ENCODE peak calls at places on chromosomes 13 and 19, in nine cellular contexts. Y is tibial artery, B is left ventricle myocardium inferior, J is body of pancreas, R is PC-3, F is heart right ventricle, E is right atrium auricular region, Z is upper lobe of right lung, X is adrenal gland. U is an unnamed sample.

GRCh38 chr13:31920301-31920818 is 111.2 kb upstream of the FRY start:
- DNase-seq in J (no peak), R (no peak), Z (no peak), F (no peak), B (no peak), X (no peak), E (no peak), Y (no peak), U (no peak)

GRCh38 chr19:9720541-9720940 is 45.6 kb upstream of the ZNF562 start:
- DNase-seq in J (no peak), X (no peak), F (no peak), E (no peak), R (no peak), B (no peak), Z (no peak), Y (no peak), U (no peak)

GRCh38 chr19:29819986-29820385 is 8.2 kb downstream of the CCNE1 start:
- DNase-seq in R (peak), Y (no peak), B (no peak), X (no peak), J (no peak), F (no peak), E (no peak), Z (no peak), U (no peak)

GRCh38 chr13:104315606-104316005 is 1249.4 kb upstream of the SLC10A2 start:
- DNase-seq in Y (no peak), F (no peak), E (no peak), X (no peak), B (no peak), Z (no peak), J (no peak), R (peak), U (peak)

GRCh38 chr13:25727250-25727649 is 324.6 kb downstream of the SHISA2 start:
- DNase-seq in F (no peak), X (no peak), J (peak), Y (no peak), R (peak), Z (peak), E (no peak), B (no peak), U (no peak)

GRCh38 chr13:71218960-71219359 is 648.0 kb downstream of the DACH1 start:
- DNase-seq in B (no peak), R (peak), J (no peak), X (no peak), F (no peak), Z (no peak), E (no peak), Y (no peak), U (no peak)

GRCh38 chr13:95516021-95516420 is 36.5 kb upstream of the CLDN10 start:
- DNase-seq in E (no peak), Y (no peak), R (no peak), B (no peak), F (no peak), Z (no peak), J (no peak), X (no peak), U (no peak)

GRCh38 chr19:40578442-40578908 is 1.8 kb downstream of the SHKBP1 start:
- DNase-seq in Y (no peak), J (no peak), R (peak), B (no peak), Z (no peak), X (no peak), F (peak), E (no peak), U (no peak)

GRCh38 chr19:2636897-2637683 is 65.4 kb downstream of the GNG7 start:
- DNase-seq in Y (no peak), Z (peak), R (peak), E (no peak), J (peak), X (peak), F (peak), B (peak), U (peak)

GRCh38 chr13:40617801-40618356 is 48.6 kb downstream of the FOXO1 start:
- DNase-seq in Y (no peak), J (no peak), F (no peak), E (no peak), X (peak), Z (peak), B (no peak), R (no peak), U (no peak)

GRCh38 chr13:111313911-111314425 is 6.5 kb upstream of the TEX29 start:
- DNase-seq in J (no peak), R (no peak), F (no peak), X (no peak), Z (no peak), E (no peak), B (no peak), Y (no peak), U (no peak)

GRCh38 chr13:35475131-35475959 is 1.1 kb downstream of the MAB21L1 start:
- DNase-seq in R (no peak), E (no peak), X (peak), J (no peak), Y (peak), B (no peak), Z (no peak), F (peak), U (no peak)

GRCh38 chr13:113927661-113928581 is 46.0 kb downstream of the C13orf46 start:
- DNase-seq in X (no peak), E (no peak), R (no peak), J (peak), Z (peak), B (peak), Y (peak), F (peak), U (no peak)

GRCh38 chr19:12788682-12789097 is 2.6 kb upstream of the JUNB start:
- DNase-seq in R (peak), E (peak), F (peak), B (peak), Z (peak), Y (peak), J (peak), X (peak), U (peak)

GRCh38 chr13:48727252-48728011 is 73.7 kb downstream of the CYSLTR2 start:
- DNase-seq in J (no peak), X (no peak), F (peak), B (peak), E (no peak), Z (no peak), R (no peak), Y (no peak), U (no peak)

GRCh38 chr13:49454388-49455015 is 10.4 kb downstream of the SETDB2 start:
- DNase-seq in J (no peak), F (no peak), Z (no peak), Y (no peak), E (no peak), B (no peak), R (no peak), X (no peak), U (no peak)

GRCh38 chr13:40539954-40540706 is 126.3 kb downstream of the FOXO1 start:
- DNase-seq in B (no peak), Y (no peak), X (peak), F (no peak), R (peak), J (no peak), E (no peak), Z (no peak), U (peak)

GRCh38 chr19:13902993-13903555 is 2.8 kb downstream of the BRME1 start:
- DNase-seq in Y (no peak), J (no peak), R (peak), E (no peak), Z (no peak), X (no peak), F (no peak), B (no peak), U (no peak)

GRCh38 chr19:40445945-40446784 is 2.0 kb upstream of the SERTAD3 start:
- DNase-seq in X (no peak), Z (no peak), E (no peak), J (no peak), F (no peak), B (no peak), R (peak), Y (no peak), U (peak)

GRCh38 chr19:38635483-38636399 is 11.7 kb upstream of the ACTN4 start:
- DNase-seq in E (no peak), Z (no peak), F (no peak), B (no peak), J (no peak), Y (no peak), R (no peak), X (no peak), U (no peak)

GRCh38 chr19:2982983-2983350 is 5.6 kb downstream of the TLE6 start:
- DNase-seq in E (peak), X (peak), B (peak), F (peak), R (peak), Z (peak), J (peak), Y (peak), U (peak)

GRCh38 chr19:50741179-50741933 is 18.2 kb downstream of the CLEC11A start:
- DNase-seq in B (no peak), E (no peak), Z (no peak), F (no peak), R (no peak), Y (no peak), X (no peak), J (no peak), U (no peak)

GRCh38 chr13:72463561-72463960 is 263.9 kb downstream of the MZT1 start:
- DNase-seq in J (no peak), R (no peak), X (no peak), F (peak), Z (no peak), E (no peak), B (no peak), Y (no peak), U (no peak)

GRCh38 chr13:102779426-102780159 is 6.0 kb upstream of the TEX30 start:
- DNase-seq in R (no peak), Z (no peak), X (no peak), F (no peak), E (no peak), Y (no peak), B (no peak), J (no peak), U (no peak)

GRCh38 chr13:21849323-21849722 is 178.4 kb downstream of the FGF9 start:
- DNase-seq in B (no peak), J (peak), E (no peak), Z (no peak), F (no peak), X (peak), Y (no peak), R (peak), U (peak)

GRCh38 chr13:50912851-50913250 is 3.3 kb downstream of the RNASEH2B start:
- DNase-seq in Z (no peak), X (no peak), B (no peak), R (no peak), F (no peak), J (no peak), E (no peak), Y (no peak), U (no peak)

GRCh38 chr13:76474356-76474755 is 411.8 kb downstream of the KCTD12 start:
- DNase-seq in Z (no peak), B (no peak), J (no peak), E (no peak), R (no peak), Y (no peak), X (no peak), F (no peak), U (no peak)

GRCh38 chr13:92355213-92355612 is 871.4 kb upstream of the GPC6 start:
- DNase-seq in R (peak), E (no peak), B (no peak), X (no peak), Y (no peak), Z (no peak), J (no peak), F (no peak), U (no peak)

GRCh38 chr19:37519890-37520289 is 13.2 kb downstream of the ZNF793 start:
- DNase-seq in E (no peak), B (no peak), F (no peak), J (no peak), Z (no peak), X (no peak), Y (no peak), R (peak), U (peak)

GRCh38 chr19:22427587-22428298 is 5.6 kb upstream of the ZNF98 start:
- DNase-seq in X (no peak), F (no peak), R (no peak), Y (no peak), J (peak), E (no peak), B (no peak), Z (no peak), U (no peak)

GRCh38 chr13:67048793-67049150 is 181.4 kb downstream of the PCDH9 start:
- DNase-seq in F (peak), E (no peak), Z (no peak), X (no peak), R (no peak), B (no peak), Y (no peak), J (no peak), U (no peak)

GRCh38 chr19:41699968-41700323 is 8.5 kb upstream of the CEACAM5 start:
- DNase-seq in B (no peak), E (no peak), J (no peak), X (no peak), F (no peak), Z (no peak), Y (no peak), R (no peak), U (no peak)

GRCh38 chr19:57103573-57104277 is 16.1 kb upstream of the USP29 start:
- DNase-seq in F (peak), Y (peak), X (peak), B (peak), R (peak), E (peak), Z (no peak), J (peak), U (peak)

GRCh38 chr19:37855098-37855497 is 51.3 kb downstream of the WDR87 start:
- DNase-seq in J (peak), R (no peak), F (peak), X (peak), B (peak), E (no peak), Z (no peak), Y (no peak), U (peak)

GRCh38 chr13:27556109-27556508 is 64.2 kb downstream of the LNX2 start:
- DNase-seq in Z (no peak), E (no peak), X (peak), R (peak), J (no peak), Y (peak), B (no peak), F (peak), U (no peak)

GRCh38 chr19:33500586-33500985 is 21.0 kb downstream of the PEPD start:
- DNase-seq in B (no peak), X (no peak), Z (no peak), R (no peak), F (no peak), Y (peak), E (no peak), J (no peak), U (no peak)

GRCh38 chr13:97911311-97912138 is 42.0 kb upstream of the IPO5 start:
- DNase-seq in R (peak), X (peak), Z (no peak), Y (no peak), E (no peak), F (no peak), J (peak), B (no peak), U (no peak)

GRCh38 chr19:13794388-13794751 is 873 bp upstream of the ZSWIM4 start:
- DNase-seq in B (peak), J (peak), F (peak), E (peak), R (peak), X (peak), Y (peak), Z (peak), U (peak)

GRCh38 chr19:40365613-40366401 is 17.3 kb downstream of the PLD3 start:
- DNase-seq in J (peak), Z (peak), Y (peak), X (peak), E (no peak), B (peak), F (peak), R (peak), U (peak)

GRCh38 chr13:111336666-111337065 is 16.2 kb downstream of the TEX29 start:
- DNase-seq in R (no peak), Z (no peak), J (no peak), E (no peak), F (no peak), Y (no peak), B (no peak), X (no peak), U (no peak)

GRCh38 chr19:49430678-49431329 is 5.6 kb downstream of the GFY start:
- DNase-seq in F (no peak), X (no peak), J (no peak), Y (no peak), E (no peak), Z (no peak), B (no peak), R (no peak), U (no peak)
- TF ChIP-seq CTCF in F (no peak), X (no peak), J (no peak), Y (no peak), E (no peak), Z (no peak), B (no peak), R (peak), U (no peak)

GRCh38 chr13:37443538-37443937 is 155.0 kb downstream of the POSTN start:
- DNase-seq in Y (no peak), R (no peak), B (no peak), F (no peak), Z (no peak), E (no peak), J (no peak), X (no peak), U (no peak)

GRCh38 chr13:37448072-37448471 is 150.5 kb downstream of the POSTN start:
- DNase-seq in F (no peak), X (no peak), B (no peak), Z (no peak), R (no peak), J (no peak), E (no peak), Y (no peak), U (no peak)

GRCh38 chr13:37442996-37443395 is 155.6 kb downstream of the POSTN start:
- DNase-seq in E (no peak), Y (no peak), R (no peak), F (no peak), X (no peak), Z (no peak), B (no peak), J (no peak), U (no peak)

DNA sequence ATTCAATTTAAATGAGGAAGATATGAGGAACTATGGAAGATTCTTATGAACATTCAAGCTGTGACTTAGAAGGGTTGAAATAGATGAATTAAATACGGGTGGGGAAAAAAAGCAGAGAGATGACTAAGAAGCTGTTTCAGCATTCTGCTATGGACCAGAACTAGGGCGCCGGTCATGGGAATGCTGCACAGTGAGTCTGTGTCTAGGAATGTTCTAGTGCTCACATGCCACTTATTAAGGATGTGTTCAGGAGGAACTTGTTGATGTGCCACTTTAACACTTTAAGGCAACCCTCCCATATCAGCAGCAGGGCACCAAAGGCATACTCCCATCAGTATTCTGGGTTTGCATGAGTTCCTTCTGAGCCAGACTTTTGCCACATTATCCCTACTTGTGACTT is 152.1 kb downstream of the POSTN start:
- DNase-seq in F (no peak), R (peak), J (no peak), X (no peak), B (no peak), Y (no peak), E (no peak), Z (no peak), U (peak)
- H3K27ac ChIP-seq in F (no peak), R (no peak), J (no peak), X (no peak), B (no peak), Y (peak), E (no peak), Z (no peak), U (peak)

DNA sequence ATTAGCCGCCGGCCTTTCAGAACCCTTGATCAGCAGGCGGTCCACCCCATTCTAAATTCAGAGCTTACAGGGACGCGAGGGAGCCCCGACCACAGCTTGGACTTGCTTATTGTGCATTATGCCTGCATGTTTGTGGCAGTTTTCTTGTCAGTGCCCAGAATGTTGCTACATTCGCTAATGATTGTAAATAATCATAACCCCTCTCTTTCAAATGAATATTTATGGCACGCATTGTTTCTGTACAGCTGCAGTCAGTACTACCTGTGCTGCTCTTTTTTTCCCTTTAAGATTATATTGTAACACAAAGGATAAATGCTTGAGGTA is 321 bp upstream of the VPS36 start:
- DNase-seq in F (no peak), X (no peak), B (no peak), E (no peak), R (no peak), J (no peak), Z (no peak), Y (no peak), U (no peak)
- TF ChIP-seq CTCF in F (no peak), X (peak), B (no peak), E (peak), R (peak), J (peak), Z (no peak), Y (no peak), U (peak)

DNA sequence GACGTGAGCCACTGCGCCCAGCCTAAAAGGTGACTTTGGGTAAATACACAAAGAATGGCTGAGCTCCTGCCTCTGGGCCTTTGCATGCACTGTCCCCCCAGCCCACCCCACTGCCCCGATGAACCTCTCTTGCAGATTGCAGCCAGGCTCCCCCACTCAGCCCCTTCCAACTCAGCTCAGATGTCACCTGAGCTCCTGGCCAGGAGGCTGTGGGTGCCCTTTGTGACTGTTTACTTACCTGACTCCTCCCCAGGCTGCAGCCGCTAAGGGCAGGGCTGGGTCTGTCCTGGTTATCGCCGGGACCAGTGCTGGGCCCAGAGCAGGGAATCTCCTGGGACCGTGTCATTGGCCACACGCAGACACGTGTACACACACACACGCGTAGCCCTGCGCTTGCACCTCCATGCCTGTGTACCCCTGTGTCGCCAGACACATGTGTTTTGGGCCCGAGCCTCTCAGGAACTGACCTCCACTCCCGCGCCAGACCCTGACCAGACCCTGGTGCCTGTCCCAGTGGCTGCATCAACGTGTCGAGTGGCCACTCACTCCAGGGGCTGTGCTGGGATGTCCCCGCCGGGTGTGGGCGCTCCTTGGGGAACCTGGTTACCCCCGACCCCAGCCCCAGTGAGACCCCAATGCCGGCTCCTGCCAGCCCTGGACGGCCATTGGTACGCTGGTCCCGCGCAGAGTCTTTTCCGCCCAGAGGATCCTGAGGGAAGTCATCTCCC is 18.7 kb downstream of the EFNA2 start:
- DNase-seq in Z (no peak), E (no peak), F (no peak), J (no peak), Y (no peak), X (no peak), R (no peak), B (no peak), U (no peak)
- H3K27ac ChIP-seq in Z (no peak), E (no peak), F (no peak), J (no peak), Y (no peak), X (no peak), R (no peak), B (no peak), U (no peak)

U was measured in RWPE1.